ENCODE peak calls at places on chromosomes 5 and 9, in ten cellular contexts. One of them, this sample, is unnamed.

GRCh38 chr5:35899805-35900204 is 38.6 kb downstream of the CAPSL start:
- DNase-seq in activated naive CD8-positive, alpha-beta T cell treated with anti-CD3 and anti-CD28 coated beads for 36 hours: no peak
- DNase-seq in SHP77: no peak
- DNase-seq in AG08395: no peak
- DNase-seq in HCT116: no peak
- DNase-seq in neural crest cell: no peak
- DNase-seq in psoas muscle: no peak
- DNase-seq in IMR-90: no peak
- DNase-seq in putamen: no peak
- DNase-seq in NCI-H1417: no peak
- DNase-seq in this sample: peak; percentile 86

GRCh38 chr9:12781334-12781733 is 6.5 kb downstream of the LURAP1L start:
- DNase-seq in AG08395: no peak
- DNase-seq in HCT116: no peak
- DNase-seq in psoas muscle: no peak
- DNase-seq in NCI-H1417: no peak
- DNase-seq in activated naive CD8-positive, alpha-beta T cell treated with anti-CD3 and anti-CD28 coated beads for 36 hours: no peak
- DNase-seq in IMR-90: no peak
- DNase-seq in SHP77: no peak
- DNase-seq in neural crest cell: no peak
- DNase-seq in putamen: no peak
- DNase-seq in this sample: no peak

GRCh38 chr9:136623016-136623848 is 39.5 kb upstream of the EGFL7 start:
- DNase-seq in neural crest cell: no peak
- DNase-seq in SHP77: no peak
- DNase-seq in activated naive CD8-positive, alpha-beta T cell treated with anti-CD3 and anti-CD28 coated beads for 36 hours: no peak
- DNase-seq in psoas muscle: no peak
- DNase-seq in HCT116: no peak
- DNase-seq in putamen: no peak
- DNase-seq in AG08395: no peak
- DNase-seq in IMR-90: no peak
- DNase-seq in NCI-H1417: no peak
- DNase-seq in this sample: no peak

GRCh38 chr9:85258823-85259370 is 482.9 kb downstream of the AGTPBP1 start:
- DNase-seq in putamen: peak; percentile 86
- DNase-seq in activated naive CD8-positive, alpha-beta T cell treated with anti-CD3 and anti-CD28 coated beads for 36 hours: peak; percentile 5
- DNase-seq in neural crest cell: peak; percentile 58
- DNase-seq in IMR-90: no peak
- DNase-seq in SHP77: peak; percentile 20
- DNase-seq in HCT116: peak; percentile 63
- DNase-seq in NCI-H1417: peak; percentile 92
- DNase-seq in AG08395: peak; percentile 86
- DNase-seq in psoas muscle: peak; percentile 60
- DNase-seq in this sample: peak; percentile 10

GRCh38 chr9:32627394-32627954 is 8.0 kb downstream of the TAF1L start:
- DNase-seq in NCI-H1417: peak; percentile 1
- DNase-seq in HCT116: peak; percentile 43
- DNase-seq in psoas muscle: no peak
- DNase-seq in IMR-90: no peak
- DNase-seq in SHP77: no peak
- DNase-seq in activated naive CD8-positive, alpha-beta T cell treated with anti-CD3 and anti-CD28 coated beads for 36 hours: no peak
- DNase-seq in AG08395: no peak
- DNase-seq in putamen: no peak
- DNase-seq in neural crest cell: no peak
- DNase-seq in this sample: no peak

GRCh38 chr9:91740713-91741112 is 209.3 kb downstream of the ROR2 start:
- DNase-seq in neural crest cell: no peak
- DNase-seq in AG08395: peak; percentile 67
- DNase-seq in NCI-H1417: no peak
- DNase-seq in IMR-90: peak; percentile 88
- DNase-seq in putamen: no peak
- DNase-seq in HCT116: no peak
- DNase-seq in psoas muscle: no peak
- DNase-seq in activated naive CD8-positive, alpha-beta T cell treated with anti-CD3 and anti-CD28 coated beads for 36 hours: no peak
- DNase-seq in SHP77: no peak
- DNase-seq in this sample: no peak

GRCh38 chr9:122053951-122054350 is 39.2 kb downstream of the TTLL11 start:
- DNase-seq in IMR-90: no peak
- DNase-seq in psoas muscle: no peak
- DNase-seq in SHP77: no peak
- DNase-seq in putamen: no peak
- DNase-seq in activated naive CD8-positive, alpha-beta T cell treated with anti-CD3 and anti-CD28 coated beads for 36 hours: no peak
- DNase-seq in NCI-H1417: no peak
- DNase-seq in AG08395: peak; percentile 82
- DNase-seq in neural crest cell: no peak
- DNase-seq in HCT116: no peak
- DNase-seq in this sample: no peak

GRCh38 chr5:138351517-138351916 is 968 bp upstream of the KDM3B start:
- DNase-seq in putamen: no peak
- DNase-seq in SHP77: no peak
- DNase-seq in psoas muscle: no peak
- DNase-seq in IMR-90: no peak
- DNase-seq in AG08395: no peak
- DNase-seq in NCI-H1417: no peak
- DNase-seq in activated naive CD8-positive, alpha-beta T cell treated with anti-CD3 and anti-CD28 coated beads for 36 hours: no peak
- DNase-seq in neural crest cell: no peak
- DNase-seq in HCT116: no peak
- DNase-seq in this sample: no peak

GRCh38 chr9:134830126-134830525 is 50.5 kb upstream of the FCN2 start:
- DNase-seq in SHP77: no peak
- DNase-seq in neural crest cell: no peak
- DNase-seq in AG08395: no peak
- DNase-seq in activated naive CD8-positive, alpha-beta T cell treated with anti-CD3 and anti-CD28 coated beads for 36 hours: no peak
- DNase-seq in putamen: no peak
- DNase-seq in NCI-H1417: no peak
- DNase-seq in IMR-90: no peak
- DNase-seq in psoas muscle: no peak
- DNase-seq in HCT116: no peak
- DNase-seq in this sample: no peak

GRCh38 chr5:37552770-37553719 is 173.9 kb downstream of the WDR70 start:
- DNase-seq in NCI-H1417: no peak
- DNase-seq in neural crest cell: no peak
- DNase-seq in SHP77: no peak
- DNase-seq in AG08395: no peak
- DNase-seq in putamen: no peak
- DNase-seq in activated naive CD8-positive, alpha-beta T cell treated with anti-CD3 and anti-CD28 coated beads for 36 hours: no peak
- DNase-seq in HCT116: no peak
- DNase-seq in IMR-90: peak; percentile 90
- DNase-seq in psoas muscle: no peak
- DNase-seq in this sample: peak; percentile 23

GRCh38 chr5:176561259-176561658 is 12.1 kb downstream of the CDHR2 start:
- DNase-seq in NCI-H1417: no peak
- DNase-seq in AG08395: no peak
- DNase-seq in IMR-90: no peak
- DNase-seq in putamen: no peak
- DNase-seq in psoas muscle: no peak
- DNase-seq in HCT116: no peak
- DNase-seq in activated naive CD8-positive, alpha-beta T cell treated with anti-CD3 and anti-CD28 coated beads for 36 hours: no peak
- DNase-seq in SHP77: no peak
- DNase-seq in neural crest cell: no peak
- DNase-seq in this sample: no peak

GRCh38 chr9:83196946-83197345 is 134.0 kb upstream of the RASEF start:
- DNase-seq in SHP77: no peak
- DNase-seq in putamen: no peak
- DNase-seq in NCI-H1417: no peak
- DNase-seq in psoas muscle: no peak
- DNase-seq in activated naive CD8-positive, alpha-beta T cell treated with anti-CD3 and anti-CD28 coated beads for 36 hours: no peak
- DNase-seq in AG08395: no peak
- DNase-seq in IMR-90: no peak
- DNase-seq in neural crest cell: no peak
- DNase-seq in HCT116: no peak
- DNase-seq in this sample: no peak

GRCh38 chr9:105046907-105047651 is 119.1 kb upstream of the ABCA1 start:
- DNase-seq in IMR-90: no peak
- DNase-seq in NCI-H1417: peak; percentile 65
- DNase-seq in HCT116: no peak
- DNase-seq in activated naive CD8-positive, alpha-beta T cell treated with anti-CD3 and anti-CD28 coated beads for 36 hours: no peak
- DNase-seq in neural crest cell: no peak
- DNase-seq in psoas muscle: no peak
- DNase-seq in AG08395: no peak
- DNase-seq in putamen: no peak
- DNase-seq in SHP77: no peak
- DNase-seq in this sample: no peak

GRCh38 chr9:121650220-121651013 is 1.0 kb upstream of the DAB2IP start:
- DNase-seq in HCT116: no peak
- DNase-seq in IMR-90: peak; percentile 56
- DNase-seq in AG08395: no peak
- DNase-seq in activated naive CD8-positive, alpha-beta T cell treated with anti-CD3 and anti-CD28 coated beads for 36 hours: peak; percentile 50
- DNase-seq in putamen: no peak
- DNase-seq in neural crest cell: peak; percentile 81
- DNase-seq in SHP77: peak; percentile 47
- DNase-seq in psoas muscle: peak; percentile 72
- DNase-seq in NCI-H1417: peak; percentile 97
- DNase-seq in this sample: peak; percentile 51

GRCh38 chr5:1778138-1779020 is 21.3 kb downstream of the MRPL36 start:
- DNase-seq in psoas muscle: no peak
- DNase-seq in neural crest cell: no peak
- DNase-seq in AG08395: no peak
- DNase-seq in putamen: no peak
- DNase-seq in SHP77: no peak
- DNase-seq in NCI-H1417: peak; percentile 54
- DNase-seq in activated naive CD8-positive, alpha-beta T cell treated with anti-CD3 and anti-CD28 coated beads for 36 hours: no peak
- DNase-seq in IMR-90: no peak
- DNase-seq in HCT116: no peak
- DNase-seq in this sample: no peak

GRCh38 chr5:14081791-14082190 is 61.4 kb upstream of the TRIO start:
- DNase-seq in SHP77: no peak
- DNase-seq in neural crest cell: no peak
- DNase-seq in NCI-H1417: no peak
- DNase-seq in IMR-90: peak; percentile 45
- DNase-seq in putamen: no peak
- DNase-seq in AG08395: no peak
- DNase-seq in activated naive CD8-positive, alpha-beta T cell treated with anti-CD3 and anti-CD28 coated beads for 36 hours: no peak
- DNase-seq in HCT116: no peak
- DNase-seq in psoas muscle: no peak
- DNase-seq in this sample: no peak

GRCh38 chr5:132883261-132883834 is 9.9 kb downstream of the LEAP2 start:
- DNase-seq in neural crest cell: peak; percentile 28
- DNase-seq in IMR-90: peak; percentile 74
- DNase-seq in psoas muscle: no peak
- DNase-seq in putamen: peak; percentile 73
- DNase-seq in SHP77: peak; percentile 60
- DNase-seq in activated naive CD8-positive, alpha-beta T cell treated with anti-CD3 and anti-CD28 coated beads for 36 hours: no peak
- DNase-seq in HCT116: peak; percentile 52
- DNase-seq in AG08395: peak; percentile 75
- DNase-seq in NCI-H1417: peak; percentile 57
- DNase-seq in this sample: peak; percentile 33

GRCh38 chr5:50824109-50824508 is 157.7 kb downstream of the PARP8 start:
- DNase-seq in IMR-90: no peak
- DNase-seq in psoas muscle: no peak
- DNase-seq in AG08395: no peak
- DNase-seq in activated naive CD8-positive, alpha-beta T cell treated with anti-CD3 and anti-CD28 coated beads for 36 hours: no peak
- DNase-seq in NCI-H1417: no peak
- DNase-seq in SHP77: no peak
- DNase-seq in HCT116: no peak
- DNase-seq in putamen: no peak
- DNase-seq in neural crest cell: no peak
- DNase-seq in this sample: no peak

GRCh38 chr5:157994271-157994691 is 135.3 kb upstream of the CLINT1 start:
- DNase-seq in neural crest cell: no peak
- DNase-seq in HCT116: no peak
- DNase-seq in activated naive CD8-positive, alpha-beta T cell treated with anti-CD3 and anti-CD28 coated beads for 36 hours: no peak
- DNase-seq in putamen: no peak
- DNase-seq in SHP77: no peak
- DNase-seq in psoas muscle: no peak
- DNase-seq in NCI-H1417: no peak
- DNase-seq in AG08395: no peak
- DNase-seq in IMR-90: no peak
- DNase-seq in this sample: peak; percentile 64

GRCh38 chr9:80157561-80157983 is 585.8 kb downstream of the TLE4 start:
- DNase-seq in NCI-H1417: peak; percentile 55
- DNase-seq in HCT116: no peak
- DNase-seq in psoas muscle: no peak
- DNase-seq in neural crest cell: no peak
- DNase-seq in SHP77: no peak
- DNase-seq in AG08395: peak; percentile 5
- DNase-seq in IMR-90: peak; percentile 67
- DNase-seq in putamen: no peak
- DNase-seq in activated naive CD8-positive, alpha-beta T cell treated with anti-CD3 and anti-CD28 coated beads for 36 hours: no peak
- DNase-seq in this sample: no peak

GRCh38 chr9:137721479-137721878 is 102.7 kb downstream of the EHMT1 start:
- DNase-seq in putamen: no peak
- DNase-seq in NCI-H1417: no peak
- DNase-seq in IMR-90: no peak
- DNase-seq in HCT116: no peak
- DNase-seq in AG08395: no peak
- DNase-seq in SHP77: no peak
- DNase-seq in activated naive CD8-positive, alpha-beta T cell treated with anti-CD3 and anti-CD28 coated beads for 36 hours: no peak
- DNase-seq in psoas muscle: no peak
- DNase-seq in neural crest cell: no peak
- DNase-seq in this sample: no peak

GRCh38 chr5:143592648-143593047 is 189.2 kb upstream of the NR3C1 start:
- DNase-seq in putamen: no peak
- DNase-seq in SHP77: no peak
- DNase-seq in neural crest cell: peak; percentile 2
- DNase-seq in NCI-H1417: no peak
- DNase-seq in IMR-90: peak; percentile 64
- DNase-seq in AG08395: peak; percentile 27
- DNase-seq in HCT116: no peak
- DNase-seq in activated naive CD8-positive, alpha-beta T cell treated with anti-CD3 and anti-CD28 coated beads for 36 hours: no peak
- DNase-seq in psoas muscle: no peak
- DNase-seq in this sample: peak; percentile 83